ENCODE peak calls at places on chromosomes 2 and 18, in nine cellular contexts. Z is cardiac muscle cell, N is ovary, T is HCT116, J is IMR-90, C is osteoblast, L is kidney, O is right lobe of liver, K is suprapubic skin. D is an unnamed sample.

GRCh38 chr2:263022-263738 is 652 bp downstream of the SH3YL1 start:
- DNase-seq in O (no peak), C (no peak), J (no peak), T (no peak), N (peak; percentile 48), L (peak; percentile 73), Z (no peak), K (no peak), D (no peak)

GRCh38 chr18:21996261-21996892 is 173.0 kb upstream of the GATA6 start:
- DNase-seq in N (no peak), O (no peak), K (no peak), Z (peak; percentile 14), T (no peak), J (no peak), C (no peak), L (peak; percentile 82), D (peak; percentile 60)

GRCh38 chr2:191815010-191815409 is 31.9 kb downstream of the CAVIN2 start:
- DNase-seq in N (no peak), T (no peak), C (no peak), J (no peak), O (no peak), Z (no peak), L (no peak), K (no peak), D (no peak)

GRCh38 chr18:41850781-41851180 is 104.3 kb upstream of the PIK3C3 start:
- DNase-seq in T (no peak), J (no peak), K (no peak), O (no peak), L (no peak), N (no peak), C (no peak), Z (no peak), D (no peak)

GRCh38 chr2:124328397-124328796 is 303.3 kb downstream of the CNTNAP5 start:
- DNase-seq in Z (no peak), O (no peak), J (no peak), T (no peak), N (no peak), K (no peak), L (no peak), C (no peak), D (no peak)

GRCh38 chr18:47701133-47701532 is 229.3 kb downstream of the SMAD2 start:
- DNase-seq in L (no peak), T (no peak), Z (no peak), N (no peak), K (no peak), O (no peak), J (no peak), C (no peak), D (no peak)

GRCh38 chr2:121491566-121491965 is 39.1 kb upstream of the RNU4ATAC start:
- DNase-seq in Z (no peak), L (no peak), O (no peak), K (no peak), C (no peak), J (no peak), N (no peak), T (no peak), D (peak; percentile 34)

GRCh38 chr2:102967451-102967850 is 205.6 kb downstream of the TMEM182 start:
- DNase-seq in C (peak; percentile 81), N (no peak), O (no peak), J (no peak), T (no peak), Z (no peak), L (no peak), K (no peak), D (no peak)

GRCh38 chr18:2223394-2223793 is 347.9 kb downstream of the METTL4 start:
- DNase-seq in N (no peak), C (no peak), T (no peak), Z (peak; percentile 71), J (no peak), O (no peak), K (no peak), L (no peak), D (peak; percentile 0)

GRCh38 chr2:10414000-10414451 is 34.1 kb downstream of the ODC1 start:
- DNase-seq in Z (no peak), N (no peak), L (no peak), C (peak; percentile 93), K (no peak), T (no peak), O (no peak), J (peak; percentile 68), D (no peak)

GRCh38 chr2:36777272-36777671 is 80.8 kb downstream of the VIT start:
- DNase-seq in O (no peak), L (no peak), N (no peak), K (no peak), J (no peak), C (peak; percentile 6), Z (no peak), T (no peak), D (no peak)

GRCh38 chr2:38741542-38741852 is 9.7 kb downstream of the SRSF7 start:
- DNase-seq in L (no peak), O (no peak), Z (no peak), J (no peak), K (no peak), C (no peak), N (no peak), T (no peak), D (no peak)

GRCh38 chr2:110678457-110679336 is 834 bp upstream of the BUB1 start:
- DNase-seq in N (peak; percentile 58), C (peak; percentile 73), T (no peak), J (peak; percentile 17), L (no peak), Z (peak; percentile 46), K (no peak), O (no peak), D (peak; percentile 25)

GRCh38 chr2:117942958-117943672 is 70.8 kb downstream of the CCDC93 start:
- DNase-seq in T (no peak), O (no peak), K (no peak), Z (no peak), J (peak; percentile 79), N (no peak), L (no peak), C (peak; percentile 57), D (peak; percentile 25)

DNA sequence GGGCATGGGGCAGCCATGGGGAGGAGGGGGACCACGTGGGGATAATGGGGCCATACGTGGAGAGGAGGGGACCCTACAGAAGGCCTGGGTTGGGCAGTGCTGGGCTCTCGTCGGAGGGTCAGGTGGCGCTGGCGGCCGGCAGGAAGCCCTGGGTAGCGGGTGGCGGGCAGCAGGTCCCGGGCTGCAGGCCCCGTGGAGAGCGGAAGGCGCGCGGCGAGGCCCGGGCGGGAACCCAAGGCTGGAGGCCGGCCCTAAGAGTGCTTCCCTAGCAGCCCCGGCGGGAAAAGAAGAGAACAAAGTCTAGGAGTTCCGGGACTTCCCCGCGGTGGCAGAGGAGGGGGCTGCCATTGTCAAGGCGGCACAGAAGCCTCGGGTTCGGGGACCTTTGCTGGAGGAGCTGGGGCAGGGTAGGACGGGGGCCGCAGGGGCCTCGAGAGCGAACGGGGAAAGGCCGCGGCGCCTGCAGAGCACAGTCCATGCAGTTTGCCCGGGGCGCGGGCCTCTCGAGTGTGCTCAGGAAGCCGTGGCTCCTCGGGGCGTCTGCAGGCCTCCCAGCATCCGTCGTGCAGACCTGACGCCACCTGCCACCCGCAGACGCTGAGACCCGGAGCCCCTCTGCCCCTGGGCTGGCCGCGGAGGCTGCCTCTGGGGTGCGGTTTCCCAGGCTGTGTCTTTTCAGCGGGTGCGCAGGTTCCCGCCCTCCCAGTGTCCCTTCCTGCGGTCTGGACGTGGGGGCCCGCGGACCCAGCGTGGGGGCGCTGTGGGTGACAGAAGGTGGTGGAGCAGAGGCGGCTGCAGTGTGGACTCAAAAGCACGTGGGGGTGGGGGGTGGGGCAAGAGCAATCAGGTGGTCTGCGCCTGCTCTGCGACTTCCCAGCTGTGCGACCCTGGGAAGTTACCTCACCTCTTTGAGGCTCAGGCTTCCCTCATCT is 19.4 kb upstream of the NCL start:
- DNase-seq in Z (peak; percentile 60), L (peak; percentile 81), J (no peak), C (peak; percentile 81), T (no peak), N (peak; percentile 55), O (peak; percentile 68), K (no peak), D (no peak)
- H3K4me3 ChIP-seq in Z (no peak overlapping the region), L (peak overlapping the region; percentile 61), J (no peak overlapping the region), C (peak overlapping the region; percentile 69), T (no peak overlapping the region), N (peak overlapping the region; percentile 42), O (peak overlapping the region; percentile 60), K (peak overlapping the region; percentile 54), D (no peak overlapping the region)

DNA sequence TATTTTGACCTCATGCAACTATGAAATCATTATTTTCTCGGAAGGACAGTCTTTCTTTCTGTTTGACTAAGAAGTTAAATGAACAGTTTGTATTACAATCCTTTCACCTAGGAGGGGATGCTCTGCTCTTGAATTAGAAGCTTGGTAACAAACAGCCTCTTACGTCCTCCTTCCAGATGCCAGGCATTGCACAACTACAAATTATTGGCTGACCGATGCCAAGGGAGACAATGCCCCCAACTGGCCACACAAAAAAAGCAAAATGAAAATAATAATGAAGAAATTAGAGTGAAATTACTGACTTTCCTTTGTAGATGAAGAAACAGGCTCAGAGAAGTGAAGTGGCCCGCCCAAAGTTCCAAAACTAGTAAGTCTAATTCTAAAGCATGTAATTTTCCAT is 177.9 kb downstream of the CYRIA start:
- DNase-seq in K (no peak), C (no peak), T (no peak), O (no peak), L (no peak), Z (peak; percentile 56), N (no peak), J (peak; percentile 13), D (peak; percentile 56)
- TF ChIP-seq CTCF in K (no peak), C (no peak), T (peak; percentile 40), O (peak; percentile 48), L (peak; percentile 46), Z (peak; percentile 26), N (no peak), J (peak; percentile 26), D (peak; percentile 31)

DNA sequence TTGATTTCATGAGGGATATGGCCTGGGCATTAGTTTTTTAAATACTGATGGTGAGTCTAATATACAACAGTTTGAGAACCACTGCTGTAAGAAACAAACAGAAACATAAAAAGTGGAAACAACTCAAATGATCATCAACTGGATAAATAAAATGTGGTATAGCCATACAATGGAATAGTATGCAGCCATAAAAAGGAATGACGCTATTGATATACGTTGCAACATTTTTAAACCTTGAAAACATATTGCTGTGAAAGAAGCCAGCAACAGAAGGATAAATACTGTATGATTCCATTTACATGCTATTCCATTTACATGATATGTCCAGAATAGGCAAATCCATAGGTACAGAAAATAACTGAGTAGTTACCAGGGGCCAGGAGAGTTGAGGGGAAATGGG is 6.5 kb downstream of the NFE2L2 start:
- DNase-seq in O (no peak), C (no peak), J (no peak), Z (no peak), T (no peak), L (no peak), K (no peak), N (no peak), D (no peak)
- H3K4me1 ChIP-seq in O (no peaks in the 10 kb centered on the region), C (peaks cover 52% of the 10 kb centered on the region), J (peaks cover 13% of the 10 kb centered on the region), Z (peaks cover 33% of the 10 kb centered on the region), T (peaks cover 82% of the 10 kb centered on the region), L (peaks cover 39% of the 10 kb centered on the region), K (peaks cover 85% of the 10 kb centered on the region), N (peaks cover 31% of the 10 kb centered on the region), D (peaks cover 9% of the 10 kb centered on the region)

GRCh38 chr2:218224206-218224605 is 7.2 kb downstream of the ARPC2 start:
- DNase-seq in N (no peak), K (no peak), C (no peak), J (peak; percentile 55), Z (no peak), L (no peak), T (no peak), O (no peak), D (no peak)
- H3K4me3 ChIP-seq in N (no peak overlapping the region), K (no peak overlapping the region), C (no peak overlapping the region), J (no peak overlapping the region), Z (no peak overlapping the region), L (no peak overlapping the region), T (no peak overlapping the region), O (no peak overlapping the region), D (no peak overlapping the region)

GRCh38 chr2:189171956-189172609 is 7.5 kb downstream of the COL5A2 start:
- DNase-seq in Z (no peak), K (no peak), J (no peak), N (no peak), T (no peak), O (no peak), L (no peak), C (no peak), D (no peak)
- TF ChIP-seq CTCF in Z (no peak), K (no peak), J (no peak), N (no peak), T (no peak), O (no peak), L (no peak), C (peak; percentile 24), D (no peak)